ENCODE peak calls at places on chromosome 20, in nine cellular contexts. One of them, this sample, is unnamed. For H3K9me3, the result is how much of the 10 kb centered on the place peaks cover.

GRCh38 chr20:44211177-44212039 is 837 bp upstream of the OSER1 start:
- DNase-seq in astrocyte: no peak
- DNase-seq in cardiac muscle cell: no peak
- DNase-seq in sigmoid colon: peak
- DNase-seq in mammary epithelial cell: peak
- DNase-seq in adrenal gland: peak
- DNase-seq in CD8-positive, alpha-beta T cell: no peak
- DNase-seq in body of pancreas: peak
- DNase-seq in WERI-Rb-1: no peak
- DNase-seq in this sample: no peak

GRCh38 chr20:62498874-62499273 is 23.1 kb upstream of the GATA5 start:
- DNase-seq in CD8-positive, alpha-beta T cell: no peak
- DNase-seq in mammary epithelial cell: no peak
- DNase-seq in adrenal gland: no peak
- DNase-seq in WERI-Rb-1: no peak
- DNase-seq in astrocyte: no peak
- DNase-seq in sigmoid colon: no peak
- DNase-seq in cardiac muscle cell: no peak
- DNase-seq in body of pancreas: no peak
- DNase-seq in this sample: no peak

GRCh38 chr20:6007529-6008103 is 46.2 kb downstream of the LRRN4 start:
- DNase-seq in mammary epithelial cell: no peak
- DNase-seq in cardiac muscle cell: no peak
- DNase-seq in body of pancreas: no peak
- DNase-seq in astrocyte: no peak
- DNase-seq in CD8-positive, alpha-beta T cell: no peak
- DNase-seq in sigmoid colon: no peak
- DNase-seq in adrenal gland: no peak
- DNase-seq in WERI-Rb-1: no peak
- DNase-seq in this sample: no peak

GRCh38 chr20:63002511-63002910 is 4.3 kb downstream of the BHLHE23 start:
- DNase-seq in astrocyte: no peak
- DNase-seq in cardiac muscle cell: no peak
- DNase-seq in WERI-Rb-1: no peak
- DNase-seq in mammary epithelial cell: no peak
- DNase-seq in adrenal gland: no peak
- DNase-seq in sigmoid colon: no peak
- DNase-seq in body of pancreas: no peak
- DNase-seq in CD8-positive, alpha-beta T cell: no peak
- DNase-seq in this sample: no peak

GRCh38 chr20:15364781-15365180 is 1027.4 kb upstream of the FLRT3 start:
- DNase-seq in sigmoid colon: no peak
- DNase-seq in mammary epithelial cell: no peak
- DNase-seq in adrenal gland: no peak
- DNase-seq in astrocyte: no peak
- DNase-seq in cardiac muscle cell: no peak
- DNase-seq in body of pancreas: no peak
- DNase-seq in CD8-positive, alpha-beta T cell: no peak
- DNase-seq in WERI-Rb-1: no peak
- DNase-seq in this sample: no peak

GRCh38 chr20:63490416-63490815 is 8.5 kb downstream of the EEF1A2 start:
- DNase-seq in cardiac muscle cell: no peak
- DNase-seq in body of pancreas: no peak
- DNase-seq in sigmoid colon: no peak
- DNase-seq in CD8-positive, alpha-beta T cell: no peak
- DNase-seq in mammary epithelial cell: no peak
- DNase-seq in astrocyte: no peak
- DNase-seq in adrenal gland: no peak
- DNase-seq in WERI-Rb-1: no peak
- DNase-seq in this sample: no peak

GRCh38 chr20:4457566-4458543 is 263.9 kb upstream of the PRND start:
- DNase-seq in CD8-positive, alpha-beta T cell: no peak
- DNase-seq in adrenal gland: no peak
- DNase-seq in WERI-Rb-1: no peak
- DNase-seq in body of pancreas: no peak
- DNase-seq in mammary epithelial cell: peak
- DNase-seq in sigmoid colon: no peak
- DNase-seq in astrocyte: no peak
- DNase-seq in cardiac muscle cell: no peak
- DNase-seq in this sample: no peak

GRCh38 chr20:24960861-24961260 is 11.8 kb downstream of the CST7 start:
- DNase-seq in sigmoid colon: no peak
- DNase-seq in astrocyte: no peak
- DNase-seq in body of pancreas: no peak
- DNase-seq in adrenal gland: no peak
- DNase-seq in mammary epithelial cell: no peak
- DNase-seq in CD8-positive, alpha-beta T cell: no peak
- DNase-seq in cardiac muscle cell: no peak
- DNase-seq in WERI-Rb-1: no peak
- DNase-seq in this sample: no peak

GRCh38 chr20:3224681-3225421 is 14.1 kb downstream of the SLC4A11 start:
- DNase-seq in CD8-positive, alpha-beta T cell: no peak
- DNase-seq in cardiac muscle cell: no peak
- DNase-seq in astrocyte: no peak
- DNase-seq in mammary epithelial cell: no peak
- DNase-seq in WERI-Rb-1: no peak
- DNase-seq in body of pancreas: no peak
- DNase-seq in sigmoid colon: no peak
- DNase-seq in adrenal gland: no peak
- DNase-seq in this sample: no peak

GRCh38 chr20:2042400-2042799 is 48.5 kb upstream of the PDYN start:
- DNase-seq in astrocyte: peak
- DNase-seq in CD8-positive, alpha-beta T cell: no peak
- DNase-seq in cardiac muscle cell: no peak
- DNase-seq in mammary epithelial cell: peak
- DNase-seq in sigmoid colon: no peak
- DNase-seq in body of pancreas: no peak
- DNase-seq in WERI-Rb-1: no peak
- DNase-seq in adrenal gland: no peak
- DNase-seq in this sample: no peak

GRCh38 chr20:8757146-8757545 is 311.7 kb upstream of the PLCB4 start:
- DNase-seq in adrenal gland: peak
- DNase-seq in body of pancreas: no peak
- DNase-seq in cardiac muscle cell: no peak
- DNase-seq in mammary epithelial cell: no peak
- DNase-seq in sigmoid colon: no peak
- DNase-seq in CD8-positive, alpha-beta T cell: no peak
- DNase-seq in astrocyte: peak
- DNase-seq in WERI-Rb-1: no peak
- DNase-seq in this sample: no peak

GRCh38 chr20:21707999-21708737 is 2.7 kb downstream of the PAX1 start:
- DNase-seq in CD8-positive, alpha-beta T cell: no peak
- DNase-seq in sigmoid colon: no peak
- DNase-seq in astrocyte: no peak
- DNase-seq in cardiac muscle cell: no peak
- DNase-seq in body of pancreas: no peak
- DNase-seq in adrenal gland: no peak
- DNase-seq in mammary epithelial cell: no peak
- DNase-seq in WERI-Rb-1: no peak
- DNase-seq in this sample: no peak

GRCh38 chr20:4045741-4046140 is 30.4 kb upstream of the RNF24 start:
- DNase-seq in cardiac muscle cell: no peak
- DNase-seq in astrocyte: peak
- DNase-seq in WERI-Rb-1: no peak
- DNase-seq in sigmoid colon: no peak
- DNase-seq in body of pancreas: no peak
- DNase-seq in adrenal gland: no peak
- DNase-seq in CD8-positive, alpha-beta T cell: no peak
- DNase-seq in mammary epithelial cell: peak
- DNase-seq in this sample: no peak

GRCh38 chr20:14951707-14952106 is 614.3 kb upstream of the FLRT3 start:
- DNase-seq in WERI-Rb-1: no peak
- DNase-seq in cardiac muscle cell: no peak
- DNase-seq in CD8-positive, alpha-beta T cell: no peak
- DNase-seq in mammary epithelial cell: peak
- DNase-seq in adrenal gland: peak
- DNase-seq in body of pancreas: no peak
- DNase-seq in sigmoid colon: no peak
- DNase-seq in astrocyte: peak
- DNase-seq in this sample: no peak

GRCh38 chr20:48766205-48766604 is 61.6 kb downstream of the PREX1 start:
- DNase-seq in body of pancreas: no peak
- DNase-seq in CD8-positive, alpha-beta T cell: no peak
- DNase-seq in astrocyte: no peak
- DNase-seq in sigmoid colon: no peak
- DNase-seq in WERI-Rb-1: no peak
- DNase-seq in adrenal gland: no peak
- DNase-seq in mammary epithelial cell: no peak
- DNase-seq in cardiac muscle cell: no peak
- DNase-seq in this sample: no peak

GRCh38 chr20:38060536-38060935 is 27.0 kb downstream of the RPRD1B start:
- DNase-seq in cardiac muscle cell: no peak
- DNase-seq in body of pancreas: no peak
- DNase-seq in WERI-Rb-1: no peak
- DNase-seq in astrocyte: peak
- DNase-seq in mammary epithelial cell: no peak
- DNase-seq in adrenal gland: no peak
- DNase-seq in CD8-positive, alpha-beta T cell: no peak
- DNase-seq in sigmoid colon: no peak
- DNase-seq in this sample: no peak

GRCh38 chr20:38055294-38055693 is 21.7 kb downstream of the RPRD1B start:
- DNase-seq in mammary epithelial cell: no peak
- DNase-seq in adrenal gland: no peak
- DNase-seq in WERI-Rb-1: no peak
- DNase-seq in CD8-positive, alpha-beta T cell: no peak
- DNase-seq in body of pancreas: no peak
- DNase-seq in astrocyte: peak
- DNase-seq in sigmoid colon: no peak
- DNase-seq in cardiac muscle cell: no peak
- DNase-seq in this sample: no peak

GRCh38 chr20:38059832-38060231 is 26.3 kb downstream of the RPRD1B start:
- DNase-seq in body of pancreas: no peak
- DNase-seq in sigmoid colon: no peak
- DNase-seq in cardiac muscle cell: no peak
- DNase-seq in adrenal gland: no peak
- DNase-seq in WERI-Rb-1: no peak
- DNase-seq in CD8-positive, alpha-beta T cell: no peak
- DNase-seq in mammary epithelial cell: no peak
- DNase-seq in astrocyte: no peak
- DNase-seq in this sample: no peak

GRCh38 chr20:38054647-38055046 is 21.1 kb downstream of the RPRD1B start:
- DNase-seq in WERI-Rb-1: no peak
- DNase-seq in sigmoid colon: no peak
- DNase-seq in adrenal gland: no peak
- DNase-seq in CD8-positive, alpha-beta T cell: no peak
- DNase-seq in cardiac muscle cell: no peak
- DNase-seq in body of pancreas: no peak
- DNase-seq in mammary epithelial cell: no peak
- DNase-seq in astrocyte: no peak
- DNase-seq in this sample: no peak

GRCh38 chr20:38057351-38057972 is 23.9 kb downstream of the RPRD1B start:
- DNase-seq in astrocyte: peak
- DNase-seq in WERI-Rb-1: peak
- DNase-seq in adrenal gland: peak
- DNase-seq in CD8-positive, alpha-beta T cell: peak
- DNase-seq in cardiac muscle cell: peak
- DNase-seq in mammary epithelial cell: peak
- DNase-seq in body of pancreas: peak
- DNase-seq in sigmoid colon: peak
- DNase-seq in this sample: peak
- TF ChIP-seq CTCF in astrocyte: peak
- TF ChIP-seq CTCF in WERI-Rb-1: peak
- TF ChIP-seq CTCF in adrenal gland: peak
- TF ChIP-seq CTCF in CD8-positive, alpha-beta T cell: peak
- TF ChIP-seq CTCF in cardiac muscle cell: peak
- TF ChIP-seq CTCF in mammary epithelial cell: peak
- TF ChIP-seq CTCF in body of pancreas: peak
- TF ChIP-seq CTCF in sigmoid colon: peak
- TF ChIP-seq CTCF in this sample: peak

GRCh38 chr20:23925789-23926525 is 46.4 kb upstream of the CST5 start:
- DNase-seq in sigmoid colon: no peak
- DNase-seq in WERI-Rb-1: peak
- DNase-seq in CD8-positive, alpha-beta T cell: no peak
- DNase-seq in body of pancreas: no peak
- DNase-seq in cardiac muscle cell: no peak
- DNase-seq in adrenal gland: no peak
- DNase-seq in astrocyte: no peak
- DNase-seq in mammary epithelial cell: no peak
- DNase-seq in this sample: no peak
- H3K27ac ChIP-seq in sigmoid colon: no peak
- H3K27ac ChIP-seq in WERI-Rb-1: peak
- H3K27ac ChIP-seq in CD8-positive, alpha-beta T cell: no peak
- H3K27ac ChIP-seq in body of pancreas: peak
- H3K27ac ChIP-seq in cardiac muscle cell: no peak
- H3K27ac ChIP-seq in adrenal gland: no peak
- H3K27ac ChIP-seq in astrocyte: no peak
- H3K27ac ChIP-seq in mammary epithelial cell: no peak
- H3K27ac ChIP-seq in this sample: no peak

GRCh38 chr20:39700527-39700926 is 738.4 kb downstream of the DHX35 start:
- DNase-seq in sigmoid colon: no peak
- DNase-seq in mammary epithelial cell: no peak
- DNase-seq in astrocyte: no peak
- DNase-seq in cardiac muscle cell: no peak
- DNase-seq in CD8-positive, alpha-beta T cell: no peak
- DNase-seq in adrenal gland: no peak
- DNase-seq in WERI-Rb-1: no peak
- DNase-seq in body of pancreas: no peak
- DNase-seq in this sample: no peak
- H3K9me3 ChIP-seq in sigmoid colon: under half
- H3K9me3 ChIP-seq in mammary epithelial cell: under half
- H3K9me3 ChIP-seq in astrocyte: under half
- H3K9me3 ChIP-seq in cardiac muscle cell: under half
- H3K9me3 ChIP-seq in CD8-positive, alpha-beta T cell: under half
- H3K9me3 ChIP-seq in adrenal gland: under half
- H3K9me3 ChIP-seq in WERI-Rb-1: under half
- H3K9me3 ChIP-seq in body of pancreas: under half
- H3K9me3 ChIP-seq in this sample: under half

GRCh38 chr20:31927758-31928157 is 24.1 kb downstream of the PDRG1 start:
- DNase-seq in mammary epithelial cell: no peak
- DNase-seq in adrenal gland: no peak
- DNase-seq in body of pancreas: no peak
- DNase-seq in WERI-Rb-1: no peak
- DNase-seq in sigmoid colon: no peak
- DNase-seq in CD8-positive, alpha-beta T cell: no peak
- DNase-seq in cardiac muscle cell: no peak
- DNase-seq in astrocyte: no peak
- DNase-seq in this sample: no peak

GRCh38 chr20:31923388-31924271 is 28.2 kb downstream of the PDRG1 start:
- DNase-seq in mammary epithelial cell: no peak
- DNase-seq in WERI-Rb-1: no peak
- DNase-seq in adrenal gland: no peak
- DNase-seq in astrocyte: no peak
- DNase-seq in body of pancreas: no peak
- DNase-seq in cardiac muscle cell: no peak
- DNase-seq in CD8-positive, alpha-beta T cell: no peak
- DNase-seq in sigmoid colon: peak
- DNase-seq in this sample: no peak

GRCh38 chr20:31924561-31924960 is 27.3 kb downstream of the PDRG1 start:
- DNase-seq in WERI-Rb-1: no peak
- DNase-seq in body of pancreas: no peak
- DNase-seq in CD8-positive, alpha-beta T cell: no peak
- DNase-seq in astrocyte: no peak
- DNase-seq in sigmoid colon: peak
- DNase-seq in mammary epithelial cell: no peak
- DNase-seq in cardiac muscle cell: no peak
- DNase-seq in adrenal gland: no peak
- DNase-seq in this sample: no peak

GRCh38 chr20:31926493-31926892 is 25.4 kb downstream of the PDRG1 start:
- DNase-seq in body of pancreas: no peak
- DNase-seq in CD8-positive, alpha-beta T cell: no peak
- DNase-seq in WERI-Rb-1: no peak
- DNase-seq in sigmoid colon: peak
- DNase-seq in astrocyte: no peak
- DNase-seq in cardiac muscle cell: no peak
- DNase-seq in adrenal gland: no peak
- DNase-seq in mammary epithelial cell: no peak
- DNase-seq in this sample: no peak

GRCh38 chr20:31925631-31926030 is 26.2 kb downstream of the PDRG1 start:
- DNase-seq in body of pancreas: no peak
- DNase-seq in adrenal gland: no peak
- DNase-seq in CD8-positive, alpha-beta T cell: no peak
- DNase-seq in sigmoid colon: no peak
- DNase-seq in WERI-Rb-1: no peak
- DNase-seq in mammary epithelial cell: no peak
- DNase-seq in astrocyte: no peak
- DNase-seq in cardiac muscle cell: no peak
- DNase-seq in this sample: no peak
- TF ChIP-seq CTCF in body of pancreas: no peak
- TF ChIP-seq CTCF in adrenal gland: no peak
- TF ChIP-seq CTCF in CD8-positive, alpha-beta T cell: no peak
- TF ChIP-seq CTCF in sigmoid colon: no peak
- TF ChIP-seq CTCF in WERI-Rb-1: no peak
- TF ChIP-seq CTCF in mammary epithelial cell: no peak
- TF ChIP-seq CTCF in astrocyte: no peak
- TF ChIP-seq CTCF in cardiac muscle cell: no peak
- TF ChIP-seq CTCF in this sample: no peak